ENCODE peak calls at places on chromosomes 1 and 21, in six cellular contexts. P is CD4-positive, CD25-positive, alpha-beta regulatory T cell; F is HepG2; M is dorsolateral prefrontal cortex; C is right lobe of liver; O is psoas muscle. G is an unnamed sample.

GRCh38 chr1:8987881-8988617 is 38.2 kb downstream of the SLC2A7 start:
- DNase-seq in P (peak), F (no peak), M (peak), C (peak), O (peak), G (no peak)

GRCh38 chr1:26614655-26615411 is 81.0 kb upstream of the ARID1A start:
- DNase-seq in P (no peak), F (no peak), M (no peak), C (no peak), O (no peak), G (no peak)

GRCh38 chr1:53869454-53870117 is 20.0 kb downstream of the YIPF1 start:
- DNase-seq in P (no peak), F (no peak), M (no peak), C (no peak), O (no peak), G (no peak)

GRCh38 chr1:51331206-51332100 is 1.1 kb upstream of the TTC39A start:
- DNase-seq in P (no peak), F (peak), M (no peak), C (no peak), O (no peak), G (no peak)

GRCh38 chr21:25179116-25179515 is 428.2 kb downstream of the MRPL39 start:
- DNase-seq in P (no peak), F (no peak), M (no peak), C (no peak), O (no peak), G (no peak)

GRCh38 chr1:50980505-50980904 is 10.5 kb downstream of the CDKN2C start:
- DNase-seq in P (no peak), F (no peak), M (no peak), C (no peak), O (no peak), G (no peak)

GRCh38 chr21:42425603-42425985 is 21.9 kb downstream of the UBASH3A start:
- DNase-seq in P (no peak), F (no peak), M (no peak), C (no peak), O (no peak), G (no peak)

GRCh38 chr1:31013187-31013864 is 52.2 kb downstream of the PUM1 start:
- DNase-seq in P (no peak), F (peak), M (no peak), C (no peak), O (no peak), G (no peak)

GRCh38 chr1:211910917-211911485 is 80.4 kb upstream of the LPGAT1 start:
- DNase-seq in P (no peak), F (no peak), M (no peak), C (no peak), O (no peak), G (no peak)

GRCh38 chr1:10781137-10781536 is 15.3 kb downstream of the CASZ1 start:
- DNase-seq in P (no peak), F (no peak), M (no peak), C (peak), O (peak), G (no peak)

GRCh38 chr1:201606581-201606980 is 67.7 kb downstream of the NAV1 start:
- DNase-seq in P (no peak), F (no peak), M (no peak), C (no peak), O (no peak), G (no peak)

GRCh38 chr1:92466702-92467101 is 20.0 kb downstream of the GFI1 start:
- DNase-seq in P (no peak), F (no peak), M (no peak), C (no peak), O (no peak), G (no peak)

GRCh38 chr21:28272272-28272992 is 720.2 kb downstream of the LTN1 start:
- DNase-seq in P (no peak), F (no peak), M (no peak), C (no peak), O (no peak), G (no peak)

GRCh38 chr1:155455588-155456195 is 106.9 kb downstream of the ASH1L start:
- DNase-seq in P (no peak), F (no peak), M (no peak), C (no peak), O (no peak), G (no peak)

GRCh38 chr1:168488153-168488552 is 55.6 kb downstream of the XCL2 start:
- DNase-seq in P (no peak), F (no peak), M (no peak), C (no peak), O (peak), G (no peak)

GRCh38 chr21:39136711-39137110 is 46.5 kb downstream of the PSMG1 start:
- DNase-seq in P (no peak), F (no peak), M (no peak), C (no peak), O (no peak), G (no peak)

GRCh38 chr1:34761176-34761761 is 1.7 kb downstream of the GJB4 start:
- DNase-seq in P (no peak), F (no peak), M (no peak), C (no peak), O (no peak), G (no peak)

GRCh38 chr1:202130275-202130646 is 7.5 kb downstream of the GPR37L1 start:
- DNase-seq in P (no peak), F (no peak), M (peak), C (no peak), O (no peak), G (no peak)

GRCh38 chr21:35265170-35265877 is 216.2 kb upstream of the RUNX1 start:
- DNase-seq in P (no peak), F (no peak), M (no peak), C (no peak), O (no peak), G (peak)

GRCh38 chr1:38068220-38068979 is 21.8 kb upstream of the POU3F1 start:
- DNase-seq in P (no peak), F (no peak), M (no peak), C (no peak), O (no peak), G (no peak)

GRCh38 chr1:115429884-115430283 is 91.8 kb upstream of the NGF start:
- DNase-seq in P (no peak), F (no peak), M (no peak), C (no peak), O (no peak), G (no peak)

GRCh38 chr1:31771891-31772668 is 7.9 kb upstream of the ADGRB2 start:
- DNase-seq in P (peak), F (no peak), M (no peak), C (no peak), O (peak), G (peak)

GRCh38 chr1:212981571-212982328 is 31.4 kb downstream of the VASH2 start:
- DNase-seq in P (no peak), F (no peak), M (no peak), C (no peak), O (peak), G (no peak)

GRCh38 chr1:106620521-106620954 is 435.9 kb upstream of the PRMT6 start:
- DNase-seq in P (no peak), F (no peak), M (peak), C (no peak), O (no peak), G (peak)

GRCh38 chr1:213244664-213245091 is 193.6 kb downstream of the RPS6KC1 start:
- DNase-seq in P (peak), F (peak), M (no peak), C (no peak), O (no peak), G (peak)

GRCh38 chr1:17046043-17046657 is 7.7 kb downstream of the SDHB start:
- DNase-seq in P (peak), F (peak), M (no peak), C (no peak), O (no peak), G (no peak)

GRCh38 chr1:161162806-161163205 is 3.4 kb upstream of the PPOX start:
- DNase-seq in P (no peak), F (no peak), M (no peak), C (no peak), O (no peak), G (no peak)

GRCh38 chr1:172654535-172654934 is 4.4 kb upstream of the FASLG start:
- DNase-seq in P (no peak), F (no peak), M (no peak), C (no peak), O (no peak), G (no peak)

GRCh38 chr1:218171302-218171893 is 113.7 kb upstream of the RRP15 start:
- DNase-seq in P (peak), F (peak), M (no peak), C (no peak), O (no peak), G (no peak)

GRCh38 chr1:107940178-107940577 is 24.8 kb downstream of the VAV3 start:
- DNase-seq in P (no peak), F (no peak), M (no peak), C (no peak), O (no peak), G (no peak)

GRCh38 chr1:31723828-31724359 is 20.1 kb upstream of the COL16A1 start:
- DNase-seq in P (peak), F (peak), M (peak), C (peak), O (peak), G (no peak)

GRCh38 chr1:218643926-218644325 is 298.8 kb downstream of the TGFB2 start:
- DNase-seq in P (no peak), F (no peak), M (no peak), C (no peak), O (no peak), G (no peak)

GRCh38 chr1:172254521-172255222 is 165.8 kb upstream of the C1orf105 start:
- DNase-seq in P (no peak), F (no peak), M (no peak), C (no peak), O (no peak), G (peak)

GRCh38 chr1:180560200-180560867 is 1.6 kb downstream of the OVAAL start:
- DNase-seq in P (no peak), F (peak), M (no peak), C (peak), O (no peak), G (no peak)

GRCh38 chr1:180563013-180563827 is 4.5 kb downstream of the OVAAL start:
- DNase-seq in P (no peak), F (peak), M (no peak), C (no peak), O (no peak), G (no peak)

GRCh38 chr1:180558664-180559063 is at the start of gene OVAAL:
- DNase-seq in P (no peak), F (no peak), M (no peak), C (no peak), O (no peak), G (no peak)

GRCh38 chr1:180562582-180562981 is 3.8 kb downstream of the OVAAL start:
- DNase-seq in P (no peak), F (no peak), M (no peak), C (no peak), O (no peak), G (no peak)

GRCh38 chr1:180560868-180561600 is 2.3 kb downstream of the OVAAL start:
- DNase-seq in P (no peak), F (no peak), M (no peak), C (no peak), O (no peak), G (no peak)
- H3K27ac ChIP-seq in P (no peak), F (no peak), M (no peak), C (no peak), O (no peak), G (peak)

GRCh38 chr1:15962176-15962575 is 13.7 kb downstream of the ZBTB17 start:
- DNase-seq in P (no peak), F (no peak), M (no peak), C (no peak), O (no peak), G (no peak)
- H3K27ac ChIP-seq in P (no peak), F (no peak), M (peak), C (no peak), O (no peak), G (no peak)

GRCh38 chr1:47751188-47751587 is 246.0 kb downstream of the TRABD2B start:
- DNase-seq in P (no peak), F (no peak), M (no peak), C (no peak), O (no peak), G (no peak)
- H3K27ac ChIP-seq in P (no peak), F (no peak), M (no peak), C (no peak), O (no peak), G (no peak)

DNA sequence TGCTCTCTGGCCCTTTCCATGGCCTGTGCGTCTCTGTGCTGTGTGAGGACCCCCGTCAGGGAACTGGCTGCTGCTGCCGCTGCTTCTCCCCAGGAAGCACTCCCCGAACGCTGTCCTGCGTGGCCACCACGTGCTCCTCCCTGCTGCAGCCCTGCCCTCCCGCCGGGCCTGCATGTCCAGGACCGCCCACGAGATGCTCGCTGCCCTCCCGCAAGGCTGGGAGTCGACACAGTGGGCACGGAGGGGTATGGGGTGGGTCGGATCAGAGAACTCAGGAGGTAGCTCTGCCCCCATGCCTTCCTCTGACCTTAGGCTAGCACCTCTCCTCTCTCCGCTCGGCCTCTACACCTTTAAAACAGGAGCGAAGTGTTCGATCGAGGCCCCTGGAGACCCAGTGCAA is 171.9 kb upstream of the AJAP1 start:
- DNase-seq in P (no peak), F (no peak), M (no peak), C (no peak), O (no peak), G (no peak)
- H3K27ac ChIP-seq in P (no peak), F (no peak), M (no peak), C (no peak), O (no peak), G (no peak)

DNA sequence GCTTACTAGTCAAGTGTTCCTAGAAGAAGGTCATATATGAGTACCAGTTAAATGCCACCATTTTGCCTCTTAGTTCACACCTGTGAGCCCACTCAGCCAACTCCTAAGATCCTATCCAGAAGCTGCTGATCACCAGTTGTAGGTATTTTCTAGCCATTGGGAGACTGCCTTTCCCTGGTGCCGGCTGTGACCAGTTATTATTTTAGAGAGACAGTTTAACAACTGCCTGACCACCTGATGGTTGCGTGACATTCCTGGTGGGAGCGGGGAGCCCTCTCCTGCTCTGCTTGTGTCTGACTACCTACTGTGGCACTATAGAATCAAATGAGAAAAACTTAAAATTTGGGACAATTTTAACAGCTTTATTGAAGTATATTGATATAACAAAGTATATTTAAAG is 2.9 kb upstream of the CNN3 start:
- DNase-seq in P (no peak), F (no peak), M (no peak), C (no peak), O (no peak), G (no peak)
- H3K27ac ChIP-seq in P (no peak), F (no peak), M (no peak), C (peak), O (no peak), G (no peak)

DNA sequence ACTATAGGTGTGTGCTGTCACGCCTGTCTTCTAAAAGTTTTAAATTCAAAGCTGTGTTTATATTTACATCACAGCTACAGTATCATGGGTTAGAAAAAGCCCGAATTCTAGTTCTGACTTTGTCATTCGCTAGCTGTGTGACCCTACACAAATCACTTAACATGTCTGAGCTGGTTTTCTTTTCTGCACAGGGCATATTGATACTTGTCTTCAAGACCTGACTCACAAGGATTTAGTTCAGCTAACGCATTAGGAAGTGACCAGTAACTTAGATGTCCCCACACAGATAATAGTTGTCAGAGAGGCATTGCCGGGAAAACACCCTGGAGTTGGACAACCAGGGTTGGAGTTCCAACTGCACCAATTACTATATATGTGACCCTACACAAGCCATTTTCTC is 25.9 kb downstream of the GIPC2 start:
- DNase-seq in P (no peak), F (no peak), M (no peak), C (no peak), O (no peak), G (peak)
- H3K27ac ChIP-seq in P (no peak), F (no peak), M (no peak), C (peak), O (peak), G (peak)

DNA sequence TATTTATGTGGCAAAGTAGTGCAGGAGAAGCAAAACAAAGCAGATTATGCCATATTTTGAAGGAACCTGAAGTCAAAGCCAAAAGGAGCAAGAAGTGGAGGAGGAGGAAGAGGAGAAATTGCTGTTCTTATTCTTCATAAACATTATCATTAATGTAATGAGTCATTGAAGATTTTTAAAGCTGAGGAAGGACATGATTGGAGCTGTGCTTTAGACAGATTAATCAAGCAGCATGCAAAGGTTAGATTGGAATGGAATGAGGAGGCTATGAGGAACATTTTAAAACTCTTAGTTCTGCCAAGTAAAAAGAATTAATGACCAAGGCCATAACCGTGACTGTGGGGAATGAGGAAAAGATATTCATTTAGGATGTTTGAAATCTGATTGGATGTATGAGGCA is 33.0 kb upstream of the HSD17B7 start:
- DNase-seq in P (no peak), F (no peak), M (no peak), C (no peak), O (no peak), G (no peak)
- H3K27ac ChIP-seq in P (no peak), F (no peak), M (no peak), C (no peak), O (no peak), G (peak)

DNA sequence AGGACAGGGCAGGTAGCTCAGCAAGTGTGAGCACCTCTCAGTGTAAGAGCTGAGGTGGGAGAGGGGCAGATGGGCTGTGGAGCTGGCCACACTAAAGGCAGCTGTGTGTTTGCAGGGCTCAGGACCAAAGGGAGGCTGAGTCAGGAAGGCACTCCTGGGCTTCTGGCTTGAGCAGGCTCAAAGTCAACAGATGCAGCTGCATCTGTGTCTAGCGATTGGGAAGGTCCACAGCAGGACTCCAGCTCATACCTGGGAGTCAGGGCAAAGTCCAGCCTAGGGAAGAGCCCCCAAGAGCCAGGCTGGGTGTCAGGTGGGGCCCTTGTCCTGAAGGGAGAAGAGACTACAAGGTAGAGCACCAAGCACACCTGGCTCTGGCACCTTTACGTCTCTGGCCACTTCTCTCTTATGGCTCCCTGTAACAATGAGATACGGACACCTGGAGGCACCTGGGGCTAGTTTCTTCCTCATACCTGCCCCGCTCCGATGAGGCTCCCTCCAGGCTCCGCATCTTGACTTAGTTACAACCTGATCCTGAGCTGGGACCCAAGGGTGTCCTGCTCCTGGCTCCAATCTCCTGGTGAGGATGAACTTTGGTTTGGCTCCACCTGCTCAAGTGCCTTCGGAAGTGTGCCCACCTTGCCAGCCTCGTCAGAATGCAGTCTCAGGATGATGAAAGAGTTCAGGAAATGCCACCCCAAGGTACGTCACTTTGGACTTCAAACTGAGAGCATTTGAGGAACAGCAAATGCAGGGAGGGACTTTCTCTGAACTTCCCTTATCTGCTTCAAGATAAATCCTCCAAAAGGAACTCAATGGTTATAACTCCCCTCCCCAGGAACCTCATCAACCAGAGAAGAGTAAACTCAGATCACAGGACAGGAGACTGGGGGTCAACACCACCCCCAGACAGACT is 21.5 kb upstream of the SLC2A1 start:
- DNase-seq in P (no peak), F (peak), M (no peak), C (no peak), O (no peak), G (no peak)
- H3K27ac ChIP-seq in P (no peak), F (peak), M (no peak), C (no peak), O (no peak), G (no peak)

DNA sequence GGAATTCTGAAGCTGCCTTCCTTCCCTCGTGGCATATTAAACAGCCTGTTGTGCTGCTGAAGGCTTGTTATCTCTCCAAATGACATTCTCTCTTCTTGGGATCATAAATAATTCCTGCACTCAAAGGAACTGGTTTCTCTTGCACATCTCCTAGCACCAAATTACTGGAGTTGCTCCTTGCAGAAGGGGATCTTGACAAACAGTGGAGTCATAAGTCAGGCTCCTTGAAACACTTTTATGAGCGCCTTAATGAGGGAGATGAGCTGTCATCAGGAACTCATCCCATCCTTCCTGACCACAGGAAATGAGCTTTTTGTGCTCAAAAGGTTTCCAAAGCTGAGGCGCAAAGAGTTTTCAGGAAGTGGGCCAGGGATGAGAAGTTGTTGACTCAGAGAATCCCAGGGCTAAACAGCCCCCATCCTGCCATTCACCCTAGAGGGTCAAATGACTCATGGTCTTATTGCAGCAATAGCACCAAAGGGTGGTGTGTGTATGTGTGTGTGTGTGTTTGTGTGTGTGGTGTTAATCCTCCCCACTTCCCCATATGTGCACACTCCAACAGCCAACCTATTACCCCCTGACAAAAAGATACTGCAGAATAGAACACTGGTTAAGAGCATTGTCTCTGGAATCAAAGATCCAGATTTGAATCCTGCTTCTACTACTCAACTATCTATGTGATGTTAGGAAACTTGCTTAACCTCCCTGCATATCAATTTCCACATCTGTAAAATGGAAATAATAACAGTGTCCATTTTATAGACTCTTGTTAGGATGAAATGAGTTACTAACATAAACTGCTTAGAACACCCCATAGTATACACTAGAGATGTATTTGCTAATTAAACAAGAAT is 2.8 kb upstream of the PHC2 start:
- DNase-seq in P (no peak), F (peak), M (no peak), C (peak), O (peak), G (peak)
- H3K27ac ChIP-seq in P (no peak), F (no peak), M (no peak), C (no peak), O (peak), G (peak)